ENCODE peak calls at places on chromosomes 12 and 14, in eight cellular contexts. One of them, this sample, is unnamed. For H3K4me1, the result is how much of the 10 kb centered on the place peaks cover.

GRCh38 chr14:77607741-77608302 is 8.6 kb downstream of the SPTLC2 start:
- DNase-seq in psoas muscle: no peak
- DNase-seq in mammary epithelial cell: no peak
- DNase-seq in lung: no peak
- DNase-seq in GM23338: peak
- DNase-seq in tibial nerve: no peak
- DNase-seq in IMR-90: no peak
- DNase-seq in heart right ventricle: no peak
- DNase-seq in this sample: no peak

GRCh38 chr12:30700216-30700900 is 4.7 kb upstream of the IPO8 start:
- DNase-seq in psoas muscle: no peak
- DNase-seq in mammary epithelial cell: no peak
- DNase-seq in lung: no peak
- DNase-seq in GM23338: no peak
- DNase-seq in tibial nerve: no peak
- DNase-seq in IMR-90: peak
- DNase-seq in heart right ventricle: no peak
- DNase-seq in this sample: no peak

GRCh38 chr12:54689034-54689372 is 40.8 kb upstream of the DCD start:
- DNase-seq in psoas muscle: no peak
- DNase-seq in mammary epithelial cell: no peak
- DNase-seq in lung: no peak
- DNase-seq in GM23338: peak
- DNase-seq in tibial nerve: no peak
- DNase-seq in IMR-90: no peak
- DNase-seq in heart right ventricle: no peak
- DNase-seq in this sample: no peak

GRCh38 chr14:96205994-96206392 is 1.4 kb downstream of the BDKRB2 start:
- DNase-seq in psoas muscle: no peak
- DNase-seq in mammary epithelial cell: no peak
- DNase-seq in lung: no peak
- DNase-seq in GM23338: no peak
- DNase-seq in tibial nerve: no peak
- DNase-seq in IMR-90: no peak
- DNase-seq in heart right ventricle: no peak
- DNase-seq in this sample: no peak

GRCh38 chr14:56278383-56278782 is 160.2 kb downstream of the PELI2 start:
- DNase-seq in psoas muscle: no peak
- DNase-seq in mammary epithelial cell: no peak
- DNase-seq in lung: no peak
- DNase-seq in GM23338: no peak
- DNase-seq in tibial nerve: no peak
- DNase-seq in IMR-90: no peak
- DNase-seq in heart right ventricle: no peak
- DNase-seq in this sample: no peak

GRCh38 chr12:78120866-78121590 is 290.3 kb downstream of the NAV3 start:
- DNase-seq in psoas muscle: no peak
- DNase-seq in mammary epithelial cell: no peak
- DNase-seq in lung: no peak
- DNase-seq in GM23338: no peak
- DNase-seq in tibial nerve: no peak
- DNase-seq in IMR-90: peak
- DNase-seq in heart right ventricle: no peak
- DNase-seq in this sample: no peak

GRCh38 chr12:90065301-90065801 is 356.7 kb upstream of the ATP2B1 start:
- DNase-seq in psoas muscle: no peak
- DNase-seq in mammary epithelial cell: peak
- DNase-seq in lung: no peak
- DNase-seq in GM23338: peak
- DNase-seq in tibial nerve: no peak
- DNase-seq in IMR-90: no peak
- DNase-seq in heart right ventricle: no peak
- DNase-seq in this sample: no peak

GRCh38 chr12:119609358-119609757 is 15.8 kb downstream of the TMEM233 start:
- DNase-seq in psoas muscle: no peak
- DNase-seq in mammary epithelial cell: no peak
- DNase-seq in lung: no peak
- DNase-seq in GM23338: no peak
- DNase-seq in tibial nerve: no peak
- DNase-seq in IMR-90: no peak
- DNase-seq in heart right ventricle: no peak
- DNase-seq in this sample: no peak

GRCh38 chr14:54350196-54350595 is 46.6 kb upstream of the CDKN3 start:
- DNase-seq in psoas muscle: no peak
- DNase-seq in mammary epithelial cell: no peak
- DNase-seq in lung: no peak
- DNase-seq in GM23338: no peak
- DNase-seq in tibial nerve: no peak
- DNase-seq in IMR-90: peak
- DNase-seq in heart right ventricle: no peak
- DNase-seq in this sample: no peak

GRCh38 chr12:52054231-52054837 is 3.1 kb downstream of the NR4A1 start:
- DNase-seq in psoas muscle: no peak
- DNase-seq in mammary epithelial cell: no peak
- DNase-seq in lung: no peak
- DNase-seq in GM23338: no peak
- DNase-seq in tibial nerve: no peak
- DNase-seq in IMR-90: no peak
- DNase-seq in heart right ventricle: no peak
- DNase-seq in this sample: peak

GRCh38 chr12:32104572-32105355 is 1.9 kb upstream of the BICD1 start:
- DNase-seq in psoas muscle: no peak
- DNase-seq in mammary epithelial cell: no peak
- DNase-seq in lung: no peak
- DNase-seq in GM23338: no peak
- DNase-seq in tibial nerve: no peak
- DNase-seq in IMR-90: no peak
- DNase-seq in heart right ventricle: no peak
- DNase-seq in this sample: no peak

GRCh38 chr12:19186722-19187661 is 57.5 kb downstream of the PLEKHA5 start:
- DNase-seq in psoas muscle: no peak
- DNase-seq in mammary epithelial cell: peak
- DNase-seq in lung: no peak
- DNase-seq in GM23338: peak
- DNase-seq in tibial nerve: no peak
- DNase-seq in IMR-90: peak
- DNase-seq in heart right ventricle: no peak
- DNase-seq in this sample: no peak

GRCh38 chr12:52634266-52635056 is 16.1 kb upstream of the KRT73 start:
- DNase-seq in psoas muscle: no peak
- DNase-seq in mammary epithelial cell: no peak
- DNase-seq in lung: no peak
- DNase-seq in GM23338: no peak
- DNase-seq in tibial nerve: no peak
- DNase-seq in IMR-90: no peak
- DNase-seq in heart right ventricle: peak
- DNase-seq in this sample: peak

GRCh38 chr12:131943876-131944275 is 5.9 kb upstream of the EP400 start:
- DNase-seq in psoas muscle: no peak
- DNase-seq in mammary epithelial cell: no peak
- DNase-seq in lung: no peak
- DNase-seq in GM23338: no peak
- DNase-seq in tibial nerve: no peak
- DNase-seq in IMR-90: no peak
- DNase-seq in heart right ventricle: no peak
- DNase-seq in this sample: peak

GRCh38 chr12:82124711-82125110 is 233.5 kb downstream of the CCDC59 start:
- DNase-seq in psoas muscle: no peak
- DNase-seq in mammary epithelial cell: peak
- DNase-seq in lung: no peak
- DNase-seq in GM23338: no peak
- DNase-seq in tibial nerve: no peak
- DNase-seq in IMR-90: no peak
- DNase-seq in heart right ventricle: no peak
- DNase-seq in this sample: no peak

GRCh38 chr14:105690671-105691070 is 164.3 kb downstream of the TMEM121 start:
- DNase-seq in psoas muscle: no peak
- DNase-seq in mammary epithelial cell: no peak
- DNase-seq in lung: no peak
- DNase-seq in GM23338: no peak
- DNase-seq in tibial nerve: no peak
- DNase-seq in IMR-90: no peak
- DNase-seq in heart right ventricle: no peak
- DNase-seq in this sample: no peak

GRCh38 chr12:125188912-125189881 is 124.0 kb downstream of the AACS start:
- DNase-seq in psoas muscle: no peak
- DNase-seq in mammary epithelial cell: no peak
- DNase-seq in lung: no peak
- DNase-seq in GM23338: no peak
- DNase-seq in tibial nerve: no peak
- DNase-seq in IMR-90: no peak
- DNase-seq in heart right ventricle: no peak
- DNase-seq in this sample: no peak

GRCh38 chr12:108306506-108306905 is 32.6 kb downstream of the CMKLR1 start:
- DNase-seq in psoas muscle: no peak
- DNase-seq in mammary epithelial cell: no peak
- DNase-seq in lung: no peak
- DNase-seq in GM23338: no peak
- DNase-seq in tibial nerve: no peak
- DNase-seq in IMR-90: no peak
- DNase-seq in heart right ventricle: no peak
- DNase-seq in this sample: no peak
- H3K4me3 ChIP-seq in psoas muscle: no peak
- H3K4me3 ChIP-seq in mammary epithelial cell: no peak
- H3K4me3 ChIP-seq in lung: no peak
- H3K4me3 ChIP-seq in GM23338: no peak
- H3K4me3 ChIP-seq in tibial nerve: no peak
- H3K4me3 ChIP-seq in IMR-90: no peak
- H3K4me3 ChIP-seq in heart right ventricle: no peak
- H3K4me3 ChIP-seq in this sample: no peak

GRCh38 chr12:48678561-48679185 is 3.4 kb downstream of the KANSL2 start:
- DNase-seq in psoas muscle: no peak
- DNase-seq in mammary epithelial cell: no peak
- DNase-seq in lung: no peak
- DNase-seq in GM23338: no peak
- DNase-seq in tibial nerve: no peak
- DNase-seq in IMR-90: no peak
- DNase-seq in heart right ventricle: no peak
- DNase-seq in this sample: no peak

GRCh38 chr12:48681416-48681737 is 661 bp downstream of the KANSL2 start:
- DNase-seq in psoas muscle: no peak
- DNase-seq in mammary epithelial cell: no peak
- DNase-seq in lung: no peak
- DNase-seq in GM23338: no peak
- DNase-seq in tibial nerve: no peak
- DNase-seq in IMR-90: peak
- DNase-seq in heart right ventricle: no peak
- DNase-seq in this sample: no peak

GRCh38 chr12:48682927-48683326 is 889 bp upstream of the KANSL2 start:
- DNase-seq in psoas muscle: no peak
- DNase-seq in mammary epithelial cell: no peak
- DNase-seq in lung: no peak
- DNase-seq in GM23338: no peak
- DNase-seq in tibial nerve: no peak
- DNase-seq in IMR-90: no peak
- DNase-seq in heart right ventricle: no peak
- DNase-seq in this sample: no peak

GRCh38 chr12:48681738-48682532 is at the start of gene KANSL2:
- DNase-seq in psoas muscle: peak
- DNase-seq in mammary epithelial cell: peak
- DNase-seq in lung: peak
- DNase-seq in GM23338: peak
- DNase-seq in tibial nerve: peak
- DNase-seq in IMR-90: peak
- DNase-seq in heart right ventricle: peak
- DNase-seq in this sample: peak

GRCh38 chr12:48680861-48681260 is 1.2 kb downstream of the KANSL2 start:
- DNase-seq in psoas muscle: no peak
- DNase-seq in mammary epithelial cell: no peak
- DNase-seq in lung: no peak
- DNase-seq in GM23338: no peak
- DNase-seq in tibial nerve: no peak
- DNase-seq in IMR-90: no peak
- DNase-seq in heart right ventricle: no peak
- DNase-seq in this sample: no peak
- H3K4me1 ChIP-seq in psoas muscle: under half
- H3K4me1 ChIP-seq in mammary epithelial cell: under half
- H3K4me1 ChIP-seq in lung: under half
- H3K4me1 ChIP-seq in GM23338: under half
- H3K4me1 ChIP-seq in tibial nerve: under half
- H3K4me1 ChIP-seq in IMR-90: under half
- H3K4me1 ChIP-seq in heart right ventricle: under half
- H3K4me1 ChIP-seq in this sample: under half

DNA sequence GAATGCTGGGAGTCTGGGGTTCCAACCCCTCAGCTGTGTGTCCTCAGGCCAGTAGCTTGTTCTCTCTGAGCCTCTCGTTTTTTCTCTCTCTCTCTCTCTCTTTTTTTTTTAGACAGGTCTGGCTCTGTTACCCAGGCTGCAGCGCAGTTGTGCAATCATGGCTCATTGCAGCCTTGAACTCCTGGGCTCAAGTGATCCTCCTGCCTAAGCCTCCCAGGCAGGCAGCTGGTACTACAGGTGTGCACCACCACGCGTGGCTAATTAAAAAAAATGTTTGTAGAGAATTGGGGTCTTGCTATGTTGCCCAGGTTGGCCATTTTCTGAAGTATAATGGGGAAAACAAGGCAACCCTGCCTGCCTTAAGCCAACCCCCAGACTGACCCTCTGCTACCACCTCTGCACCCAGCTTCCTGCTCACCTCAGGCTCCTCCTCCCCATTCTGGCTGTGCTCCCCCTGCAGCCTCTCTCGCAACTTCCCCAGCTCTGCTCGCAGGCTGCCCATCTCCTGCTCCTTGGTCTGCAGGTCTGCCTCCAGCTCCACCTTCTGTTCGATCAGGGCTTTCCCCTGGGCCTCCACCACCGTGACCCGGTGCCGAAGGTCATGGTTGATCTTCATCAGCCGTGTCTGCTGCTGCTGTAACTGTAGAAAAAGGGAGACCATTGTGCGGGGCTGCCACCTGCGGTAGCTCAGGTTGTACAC is 35.2 kb downstream of the RILPL1 start:
- DNase-seq in psoas muscle: no peak
- DNase-seq in mammary epithelial cell: no peak
- DNase-seq in lung: no peak
- DNase-seq in GM23338: no peak
- DNase-seq in tibial nerve: no peak
- DNase-seq in IMR-90: no peak
- DNase-seq in heart right ventricle: no peak
- DNase-seq in this sample: no peak
- TF ChIP-seq CTCF in psoas muscle: no peak
- TF ChIP-seq CTCF in mammary epithelial cell: no peak
- TF ChIP-seq CTCF in lung: no peak
- TF ChIP-seq CTCF in GM23338: no peak
- TF ChIP-seq CTCF in tibial nerve: no peak
- TF ChIP-seq CTCF in IMR-90: no peak
- TF ChIP-seq CTCF in heart right ventricle: no peak
- TF ChIP-seq CTCF in this sample: no peak

DNA sequence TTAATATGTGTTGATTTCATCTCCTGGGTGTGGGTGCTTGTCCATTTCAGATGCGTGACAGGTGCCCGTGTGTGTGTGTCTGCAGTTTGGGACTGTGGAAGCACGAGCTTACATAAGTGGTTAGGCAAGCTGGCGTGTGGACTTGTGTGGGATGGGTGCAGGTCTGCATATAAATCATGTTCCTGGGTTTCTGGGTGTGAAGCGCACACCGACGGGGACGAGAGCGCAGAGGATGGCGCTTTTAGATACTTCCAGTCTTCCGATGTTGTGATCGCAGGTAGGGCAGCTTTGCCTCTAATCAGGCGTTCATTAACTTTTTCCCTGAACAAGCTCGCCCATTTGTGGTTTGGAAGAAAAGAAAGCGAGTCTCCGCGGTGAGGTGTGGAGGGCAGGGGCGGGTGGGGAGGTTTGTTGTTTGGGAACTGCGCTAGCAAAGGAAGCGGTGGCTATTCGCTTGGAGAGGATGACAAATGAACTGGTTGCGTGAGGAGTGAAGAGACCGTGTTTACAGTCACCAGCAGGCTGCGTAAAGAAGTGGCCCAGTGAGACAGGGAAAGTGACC is 878 bp downstream of the RGS6 start:
- DNase-seq in psoas muscle: no peak
- DNase-seq in mammary epithelial cell: peak
- DNase-seq in lung: no peak
- DNase-seq in GM23338: peak
- DNase-seq in tibial nerve: no peak
- DNase-seq in IMR-90: no peak
- DNase-seq in heart right ventricle: no peak
- DNase-seq in this sample: no peak
- H3K4me3 ChIP-seq in psoas muscle: peak
- H3K4me3 ChIP-seq in mammary epithelial cell: no peak
- H3K4me3 ChIP-seq in lung: peak
- H3K4me3 ChIP-seq in GM23338: peak
- H3K4me3 ChIP-seq in tibial nerve: peak
- H3K4me3 ChIP-seq in IMR-90: no peak
- H3K4me3 ChIP-seq in heart right ventricle: peak
- H3K4me3 ChIP-seq in this sample: no peak